ENCODE peak calls at places on chromosomes 7 and 10, in four cellular contexts. One of them, this sample, is unnamed.
A peak's percentile ranks its signal among the peaks of the same experiment; 100 is the strongest.

GRCh38 chr10:26612151-26612915 is 85.2 kb upstream of the PDSS1 start:
- DNase-seq in SJSA1: no peak
- DNase-seq in left ventricle myocardium inferior: no peak
- DNase-seq in heart right ventricle: no peak
- DNase-seq in this sample: peak; percentile 66

GRCh38 chr10:2925631-2926030 is 141.7 kb upstream of the PFKP start:
- DNase-seq in left ventricle myocardium inferior: peak; percentile 43
- DNase-seq in heart right ventricle: peak; percentile 60
- DNase-seq in SJSA1: peak; percentile 59
- DNase-seq in this sample: peak; percentile 49

GRCh38 chr7:22935269-22935668 is 78.7 kb downstream of the HYCC1 start:
- DNase-seq in SJSA1: no peak
- DNase-seq in left ventricle myocardium inferior: no peak
- DNase-seq in heart right ventricle: no peak
- DNase-seq in this sample: no peak

GRCh38 chr7:12756841-12757240 is 69.4 kb downstream of the ARL4A start:
- DNase-seq in left ventricle myocardium inferior: no peak
- DNase-seq in heart right ventricle: no peak
- DNase-seq in SJSA1: peak; percentile 39
- DNase-seq in this sample: no peak

GRCh38 chr10:80522756-80523363 is 14.8 kb upstream of the SH2D4B start:
- DNase-seq in left ventricle myocardium inferior: no peak
- DNase-seq in SJSA1: no peak
- DNase-seq in heart right ventricle: no peak
- DNase-seq in this sample: no peak

GRCh38 chr7:135744938-135745701 is 3.5 kb downstream of the FAM180A start:
- DNase-seq in heart right ventricle: no peak
- DNase-seq in left ventricle myocardium inferior: no peak
- DNase-seq in SJSA1: no peak
- DNase-seq in this sample: no peak

GRCh38 chr7:127252736-127253288 is at the start of gene GRM8:
- DNase-seq in SJSA1: peak; percentile 55
- DNase-seq in left ventricle myocardium inferior: peak; percentile 27
- DNase-seq in heart right ventricle: peak; percentile 33
- DNase-seq in this sample: peak; percentile 32

GRCh38 chr7:15130666-15131541 is 228.4 kb upstream of the DGKB start:
- DNase-seq in SJSA1: no peak
- DNase-seq in left ventricle myocardium inferior: no peak
- DNase-seq in heart right ventricle: no peak
- DNase-seq in this sample: no peak

GRCh38 chr10:33040436-33040835 is 82.4 kb upstream of the ITGB1 start:
- DNase-seq in left ventricle myocardium inferior: no peak
- DNase-seq in SJSA1: no peak
- DNase-seq in heart right ventricle: no peak
- DNase-seq in this sample: no peak

GRCh38 chr7:88243345-88243909 is 23.6 kb upstream of the SRI start:
- DNase-seq in left ventricle myocardium inferior: no peak
- DNase-seq in SJSA1: no peak
- DNase-seq in heart right ventricle: no peak
- DNase-seq in this sample: no peak

GRCh38 chr10:77073066-77073960 is 564.3 kb downstream of the KCNMA1 start:
- DNase-seq in left ventricle myocardium inferior: peak; percentile 45
- DNase-seq in heart right ventricle: peak; percentile 21
- DNase-seq in SJSA1: no peak
- DNase-seq in this sample: no peak

GRCh38 chr10:91603931-91604331 is 28.9 kb downstream of the PPP1R3C start:
- DNase-seq in left ventricle myocardium inferior: no peak
- DNase-seq in SJSA1: no peak
- DNase-seq in heart right ventricle: no peak
- DNase-seq in this sample: no peak

GRCh38 chr7:20153567-20153966 is 63.6 kb downstream of the MACC1 start:
- DNase-seq in SJSA1: no peak
- DNase-seq in heart right ventricle: no peak
- DNase-seq in left ventricle myocardium inferior: no peak
- DNase-seq in this sample: no peak

GRCh38 chr10:44966129-44966815 is 6.7 kb downstream of the RASSF4 start:
- DNase-seq in SJSA1: peak; percentile 41
- DNase-seq in left ventricle myocardium inferior: no peak
- DNase-seq in heart right ventricle: no peak
- DNase-seq in this sample: no peak

GRCh38 chr7:99003419-99003818 is 125.1 kb downstream of the TRRAP start:
- DNase-seq in heart right ventricle: no peak
- DNase-seq in SJSA1: no peak
- DNase-seq in left ventricle myocardium inferior: no peak
- DNase-seq in this sample: no peak

GRCh38 chr7:155811560-155811894 is 736 bp downstream of the SHH start:
- DNase-seq in heart right ventricle: no peak
- DNase-seq in SJSA1: no peak
- DNase-seq in left ventricle myocardium inferior: no peak
- DNase-seq in this sample: peak; percentile 43
- H3K4me3 ChIP-seq in heart right ventricle: no peak overlapping the region
- H3K4me3 ChIP-seq in SJSA1: no peak overlapping the region
- H3K4me3 ChIP-seq in left ventricle myocardium inferior: no peak overlapping the region
- H3K4me3 ChIP-seq in this sample: no peak overlapping the region

DNA sequence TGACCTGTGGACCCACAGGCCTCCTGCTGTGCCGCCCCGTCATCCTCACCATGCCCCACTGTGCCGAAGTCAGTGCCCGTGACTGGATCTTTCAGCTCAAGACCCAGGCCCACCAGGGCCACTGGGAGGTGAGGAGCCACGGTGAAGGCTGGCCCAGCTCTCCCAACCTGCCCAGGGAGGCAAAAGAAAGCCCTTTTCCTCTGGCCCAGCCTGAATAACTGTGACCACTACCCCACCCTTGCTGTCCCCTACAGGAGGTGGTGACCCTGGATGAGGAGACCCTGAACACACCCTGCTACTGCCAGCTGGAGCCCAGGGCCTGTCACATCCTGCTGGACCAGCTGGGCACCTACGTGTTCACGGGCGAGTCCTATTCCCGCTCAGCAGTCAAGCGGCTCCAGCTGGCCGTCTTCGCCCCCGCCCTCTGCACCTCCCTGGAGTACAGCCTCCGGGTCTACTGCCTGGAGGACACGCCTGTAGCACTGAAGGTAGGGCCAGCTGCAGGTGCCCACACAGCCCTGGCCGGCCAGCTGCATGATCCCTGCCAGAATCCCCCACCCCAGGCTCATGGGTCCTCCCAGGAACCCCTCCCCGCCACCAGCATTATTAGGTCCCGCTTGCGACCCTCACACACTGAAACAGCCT is 25.5 kb upstream of the SLC29A3 start:
- DNase-seq in SJSA1: no peak
- DNase-seq in heart right ventricle: no peak
- DNase-seq in left ventricle myocardium inferior: no peak
- DNase-seq in this sample: peak; percentile 61
- H3K36me3 ChIP-seq in SJSA1: no peaks in the 10 kb centered on the region
- H3K36me3 ChIP-seq in heart right ventricle: peaks cover 93% of the 10 kb centered on the region
- H3K36me3 ChIP-seq in left ventricle myocardium inferior: peaks cover 85% of the 10 kb centered on the region
- H3K36me3 ChIP-seq in this sample: no peaks in the 10 kb centered on the region

GRCh38 chr10:93995598-93996271 is 2.0 kb downstream of the PLCE1 start:
- DNase-seq in SJSA1: peak; percentile 60
- DNase-seq in heart right ventricle: no peak
- DNase-seq in left ventricle myocardium inferior: no peak
- DNase-seq in this sample: no peak
- H3K4me3 ChIP-seq in SJSA1: no peak overlapping the region
- H3K4me3 ChIP-seq in heart right ventricle: no peak overlapping the region
- H3K4me3 ChIP-seq in left ventricle myocardium inferior: no peak overlapping the region
- H3K4me3 ChIP-seq in this sample: no peak overlapping the region

DNA sequence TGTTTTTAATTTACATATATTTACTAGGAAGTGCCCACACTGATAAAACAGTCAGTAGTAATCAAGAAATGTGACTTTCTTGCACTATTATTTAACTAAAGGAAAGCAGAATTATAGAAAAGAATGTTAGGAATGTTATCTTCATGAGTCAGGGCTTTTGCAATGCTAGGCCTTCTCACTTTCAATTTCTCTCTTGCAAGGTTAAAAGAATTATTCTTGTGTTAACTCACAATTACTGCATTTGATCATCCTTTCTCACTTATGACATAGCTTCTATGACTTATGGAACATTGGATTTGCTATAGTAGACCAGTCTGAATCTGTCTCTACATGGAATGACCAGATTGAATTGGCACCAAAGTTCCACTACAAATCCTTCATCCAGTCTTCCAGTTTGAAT is 192.4 kb downstream of the SDK1 start:
- DNase-seq in heart right ventricle: no peak
- DNase-seq in left ventricle myocardium inferior: no peak
- DNase-seq in SJSA1: no peak
- DNase-seq in this sample: no peak
- H3K36me3 ChIP-seq in heart right ventricle: no peaks in the 10 kb centered on the region
- H3K36me3 ChIP-seq in left ventricle myocardium inferior: no peaks in the 10 kb centered on the region
- H3K36me3 ChIP-seq in SJSA1: no peaks in the 10 kb centered on the region
- H3K36me3 ChIP-seq in this sample: no peaks in the 10 kb centered on the region

GRCh38 chr7:1534330-1535099 is 4.0 kb downstream of the MAFK start:
- DNase-seq in SJSA1: no peak
- DNase-seq in left ventricle myocardium inferior: no peak
- DNase-seq in heart right ventricle: peak; percentile 27
- DNase-seq in this sample: no peak

GRCh38 chr7:1533255-1533568 is 2.7 kb downstream of the MAFK start:
- DNase-seq in SJSA1: no peak
- DNase-seq in heart right ventricle: no peak
- DNase-seq in left ventricle myocardium inferior: no peak
- DNase-seq in this sample: no peak

GRCh38 chr7:1532456-1533254 is 2.2 kb downstream of the MAFK start:
- DNase-seq in SJSA1: peak; percentile 93
- DNase-seq in heart right ventricle: peak; percentile 69
- DNase-seq in left ventricle myocardium inferior: peak; percentile 74
- DNase-seq in this sample: peak; percentile 94

GRCh38 chr7:1535100-1535458 is 4.6 kb downstream of the MAFK start:
- DNase-seq in left ventricle myocardium inferior: no peak
- DNase-seq in heart right ventricle: no peak
- DNase-seq in SJSA1: no peak
- DNase-seq in this sample: no peak

DNA sequence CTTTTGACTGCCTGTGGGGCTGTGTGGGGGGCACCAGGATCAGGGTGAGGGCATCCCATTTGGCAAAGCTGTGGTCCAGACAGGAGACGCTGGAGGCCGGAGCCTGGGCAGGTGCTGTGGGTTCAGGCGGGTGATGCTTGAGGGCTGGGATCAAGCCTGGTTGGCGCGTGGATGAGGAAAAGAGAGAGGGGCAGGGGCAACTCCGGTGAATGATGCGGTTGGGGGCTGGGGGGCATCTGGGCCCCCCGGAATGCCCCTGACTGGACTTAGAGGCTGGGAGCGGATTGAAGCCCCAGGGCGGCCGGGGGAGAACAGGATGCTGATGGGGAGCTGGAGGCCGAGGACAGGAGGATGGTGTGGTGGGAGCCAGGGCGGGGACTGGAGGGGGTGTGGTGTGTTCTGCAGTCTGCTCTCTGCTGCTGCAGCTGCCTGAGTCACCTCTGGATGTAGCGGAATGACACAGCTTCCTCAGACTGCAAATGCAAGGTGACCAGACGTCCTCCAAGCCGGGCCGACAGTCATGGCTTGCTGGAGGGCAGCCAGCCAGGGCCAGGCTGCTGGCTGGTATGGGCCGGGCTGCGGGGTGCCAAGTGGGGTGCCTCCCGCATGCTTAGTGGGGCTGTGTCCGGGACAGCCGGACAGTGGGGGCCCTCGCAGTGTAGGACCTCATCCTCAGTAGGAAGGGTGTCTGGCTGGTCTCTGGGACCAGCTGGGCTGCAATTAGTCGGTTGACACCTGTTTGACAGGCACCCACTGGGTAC is 3.2 kb downstream of the MAFK start:
- DNase-seq in heart right ventricle: peak; percentile 55
- DNase-seq in left ventricle myocardium inferior: peak; percentile 54
- DNase-seq in SJSA1: peak; percentile 94
- DNase-seq in this sample: peak; percentile 56
- H3K4me3 ChIP-seq in heart right ventricle: no peak overlapping the region
- H3K4me3 ChIP-seq in left ventricle myocardium inferior: peak overlapping the region; percentile 76
- H3K4me3 ChIP-seq in SJSA1: peak overlapping the region; percentile 58
- H3K4me3 ChIP-seq in this sample: no peak overlapping the region

GRCh38 chr7:128755075-128755474 is 15.9 kb downstream of the CALU start:
- DNase-seq in heart right ventricle: no peak
- DNase-seq in SJSA1: no peak
- DNase-seq in left ventricle myocardium inferior: no peak
- DNase-seq in this sample: no peak
- H3K36me3 ChIP-seq in heart right ventricle: peaks cover 95% of the 10 kb centered on the region
- H3K36me3 ChIP-seq in SJSA1: peaks cover 98% of the 10 kb centered on the region
- H3K36me3 ChIP-seq in left ventricle myocardium inferior: peaks cover 49% of the 10 kb centered on the region
- H3K36me3 ChIP-seq in this sample: peaks cover under 1% of the 10 kb centered on the region

This sample was measured in mucosa of descending colon.